ENCODE peak calls at places on chromosomes 1 and 21, in six cellular contexts. T is H4; Y is iris pigment epithelial cell; D is NCI-H146; I is activated T-cell treated with anti-CD3 and anti-CD28 coated beads, Interleukin-2, amount 50 U/mL, for 72 hours; F is occipital lobe. E is an unnamed sample.

GRCh38 chr1:3746389-3746783 is 5.9 kb upstream of the CCDC27 start:
- DNase-seq in I (no peak), Y (no peak), F (no peak), D (peak), T (no peak), E (no peak)

GRCh38 chr21:45258476-45258875 is 29.2 kb downstream of the POFUT2 start:
- DNase-seq in D (peak), Y (no peak), I (no peak), T (no peak), F (no peak), E (no peak)

GRCh38 chr1:119364640-119365039 is 3.9 kb upstream of the HAO2 start:
- DNase-seq in D (no peak), T (no peak), I (no peak), F (no peak), Y (peak), E (no peak)

GRCh38 chr21:34344584-34344983 is 19.2 kb upstream of the KCNE2 start:
- DNase-seq in T (no peak), D (no peak), F (no peak), I (no peak), Y (no peak), E (no peak)

GRCh38 chr1:20988943-20989342 is 187.8 kb downstream of the EIF4G3 start:
- DNase-seq in T (no peak), I (no peak), Y (no peak), D (no peak), F (no peak), E (no peak)

GRCh38 chr1:43776043-43776761 is 68.9 kb downstream of the ST3GAL3 start:
- DNase-seq in F (no peak), D (no peak), Y (peak), I (no peak), T (peak), E (no peak)

GRCh38 chr1:169236143-169236542 is 129.7 kb downstream of the ATP1B1 start:
- DNase-seq in I (no peak), F (no peak), T (no peak), Y (peak), D (no peak), E (no peak)

GRCh38 chr1:193144361-193144938 is 22.6 kb downstream of the CDC73 start:
- DNase-seq in Y (no peak), T (no peak), F (no peak), D (no peak), I (no peak), E (no peak)

GRCh38 chr1:35573198-35573775 is at the start of gene TFAP2E:
- DNase-seq in T (no peak), F (peak), D (peak), Y (peak), I (no peak), E (no peak)

E was measured in amygdala.